ENCODE peak calls at places on chromosomes 16 and 17, in five cellular contexts. J is H54, N is COR-L47, Z is naive B cell, C is DND-41. D is an unnamed sample.

GRCh38 chr17:14515015-14515414 is 214.1 kb downstream of the HS3ST3B1 start:
- DNase-seq in J (no peak), N (no peak), Z (no peak), C (no peak), D (no peak)

GRCh38 chr16:67951485-67951884 is 7.6 kb upstream of the LCAT start:
- DNase-seq in J (no peak), N (peak), Z (no peak), C (no peak), D (no peak)

GRCh38 chr17:68089881-68090280 is 54.3 kb downstream of the KPNA2 start:
- DNase-seq in J (peak), N (peak), Z (no peak), C (peak), D (peak)

GRCh38 chr17:28612936-28613872 is 781 bp downstream of the RSKR start:
- DNase-seq in J (no peak), N (peak), Z (peak), C (peak), D (no peak)

GRCh38 chr17:39404542-39405378 is 3.3 kb upstream of the FBXL20 start:
- DNase-seq in J (peak), N (no peak), Z (no peak), C (no peak), D (no peak)

GRCh38 chr17:32854177-32854576 is 22.7 kb downstream of the MYO1D start:
- DNase-seq in J (no peak), N (no peak), Z (no peak), C (no peak), D (no peak)

GRCh38 chr16:1163567-1164055 is 10.7 kb downstream of the CACNA1H start:
- DNase-seq in J (peak), N (no peak), Z (no peak), C (no peak), D (no peak)

GRCh38 chr17:81927653-81928496 is at the start of gene MAFG:
- DNase-seq in J (peak), N (peak), Z (peak), C (peak), D (peak)

GRCh38 chr16:3431779-3432219 is 11.5 kb downstream of the ZNF597 start:
- DNase-seq in J (no peak), N (no peak), Z (peak), C (no peak), D (no peak)

GRCh38 chr16:9297437-9298113 is 206.1 kb downstream of the HAPSTR1 start:
- DNase-seq in J (peak), N (peak), Z (no peak), C (no peak), D (no peak)

GRCh38 chr17:9941305-9941704 is 36.2 kb upstream of the RCVRN start:
- DNase-seq in J (no peak), N (no peak), Z (no peak), C (no peak), D (no peak)

GRCh38 chr17:71361691-71362450 is 758.9 kb upstream of the SOX9 start:
- DNase-seq in J (no peak), N (no peak), Z (no peak), C (no peak), D (no peak)

GRCh38 chr16:50528820-50529219 is 19.4 kb upstream of the NKD1 start:
- DNase-seq in J (no peak), N (no peak), Z (no peak), C (no peak), D (no peak)

GRCh38 chr16:82175627-82176026 is 5.6 kb upstream of the MPHOSPH6 start:
- DNase-seq in J (no peak), N (no peak), Z (no peak), C (no peak), D (no peak)

GRCh38 chr17:50807014-50807413 is 28.4 kb upstream of the WFIKKN2 start:
- DNase-seq in J (no peak), N (no peak), Z (no peak), C (no peak), D (no peak)

GRCh38 chr17:48055531-48056245 is 7.5 kb downstream of the NFE2L1 start:
- DNase-seq in J (no peak), N (no peak), Z (no peak), C (peak), D (no peak)

GRCh38 chr17:57861000-57861736 is 11.3 kb upstream of the MRPS23 start:
- DNase-seq in J (peak), N (peak), Z (peak), C (peak), D (no peak)

GRCh38 chr16:67259705-67260104 is 10.9 kb downstream of the SLC9A5 start:
- DNase-seq in J (no peak), N (no peak), Z (no peak), C (no peak), D (no peak)

GRCh38 chr16:85211247-85211910 is 99.1 kb upstream of the CIBAR2 start:
- DNase-seq in J (peak), N (no peak), Z (no peak), C (no peak), D (no peak)

GRCh38 chr17:66667491-66668030 is 167.4 kb upstream of the CACNG5 start:
- DNase-seq in J (no peak), N (no peak), Z (no peak), C (peak), D (no peak)

GRCh38 chr17:30433514-30433913 is 43.7 kb upstream of the GOSR1 start:
- DNase-seq in J (peak), N (no peak), Z (no peak), C (no peak), D (no peak)

GRCh38 chr16:19980866-19981265 is 92.8 kb downstream of the GPR139 start:
- DNase-seq in J (peak), N (no peak), Z (no peak), C (no peak), D (no peak)

GRCh38 chr16:73434621-73435020 is 386.7 kb upstream of the ZFHX3 start:
- DNase-seq in J (no peak), N (no peak), Z (no peak), C (no peak), D (no peak)

GRCh38 chr17:74283371-74283673 is 9.3 kb downstream of the DNAI2 start:
- DNase-seq in J (no peak), N (no peak), Z (no peak), C (no peak), D (no peak)

GRCh38 chr17:2235792-2236365 is 67.7 kb downstream of the SMG6 start:
- DNase-seq in J (no peak), N (no peak), Z (no peak), C (no peak), D (no peak)

GRCh38 chr16:2842340-2843000 is 12.4 kb downstream of the ZG16B start:
- DNase-seq in J (no peak), N (no peak), Z (no peak), C (peak), D (no peak)

GRCh38 chr17:11701906-11702305 is 103.6 kb downstream of the DNAH9 start:
- DNase-seq in J (no peak), N (no peak), Z (no peak), C (no peak), D (no peak)

GRCh38 chr17:29145289-29146058 is 34.7 kb downstream of the MYO18A start:
- DNase-seq in J (peak), N (peak), Z (peak), C (peak), D (peak)